ENCODE peak calls at places on chromosomes 16 and 17, in nine cellular contexts. One of them, this sample, is unnamed.

GRCh38 chr16:8099586-8099985 is 490.7 kb downstream of the TMEM114 start:
- DNase-seq in EH: no peak
- DNase-seq in posterior cingulate gyrus: no peak
- DNase-seq in HFFc6: no peak
- DNase-seq in H54: no peak
- DNase-seq in fibroblast of mammary gland: no peak
- DNase-seq in amygdala: no peak
- DNase-seq in CD4-positive, alpha-beta T cell: no peak
- DNase-seq in HuH-7.5: no peak
- DNase-seq in this sample: no peak

GRCh38 chr16:11045846-11046245 is 101.5 kb downstream of the CLEC16A start:
- DNase-seq in HFFc6: peak
- DNase-seq in amygdala: no peak
- DNase-seq in fibroblast of mammary gland: peak
- DNase-seq in posterior cingulate gyrus: no peak
- DNase-seq in EH: peak
- DNase-seq in CD4-positive, alpha-beta T cell: no peak
- DNase-seq in H54: no peak
- DNase-seq in HuH-7.5: no peak
- DNase-seq in this sample: no peak

GRCh38 chr16:65314246-65315003 is 192.6 kb upstream of the CDH11 start:
- DNase-seq in H54: no peak
- DNase-seq in fibroblast of mammary gland: peak
- DNase-seq in EH: peak
- DNase-seq in HFFc6: peak
- DNase-seq in amygdala: no peak
- DNase-seq in posterior cingulate gyrus: no peak
- DNase-seq in CD4-positive, alpha-beta T cell: no peak
- DNase-seq in HuH-7.5: no peak
- DNase-seq in this sample: no peak

GRCh38 chr17:62093188-62094155 is 28.4 kb upstream of the MED13 start:
- DNase-seq in HuH-7.5: no peak
- DNase-seq in posterior cingulate gyrus: no peak
- DNase-seq in amygdala: no peak
- DNase-seq in EH: peak
- DNase-seq in fibroblast of mammary gland: peak
- DNase-seq in HFFc6: peak
- DNase-seq in H54: peak
- DNase-seq in CD4-positive, alpha-beta T cell: no peak
- DNase-seq in this sample: peak

GRCh38 chr17:73663614-73664013 is 19.4 kb upstream of the SDK2 start:
- DNase-seq in EH: no peak
- DNase-seq in HFFc6: no peak
- DNase-seq in amygdala: no peak
- DNase-seq in CD4-positive, alpha-beta T cell: no peak
- DNase-seq in posterior cingulate gyrus: no peak
- DNase-seq in HuH-7.5: no peak
- DNase-seq in H54: no peak
- DNase-seq in fibroblast of mammary gland: no peak
- DNase-seq in this sample: no peak

GRCh38 chr17:56756536-56756935 is 77.2 kb downstream of the C17orf67 start:
- DNase-seq in CD4-positive, alpha-beta T cell: no peak
- DNase-seq in posterior cingulate gyrus: no peak
- DNase-seq in H54: peak
- DNase-seq in amygdala: no peak
- DNase-seq in HFFc6: peak
- DNase-seq in HuH-7.5: no peak
- DNase-seq in fibroblast of mammary gland: peak
- DNase-seq in EH: peak
- DNase-seq in this sample: peak

GRCh38 chr17:48610282-48611211 is at the start of gene HOXB7:
- DNase-seq in HuH-7.5: peak
- DNase-seq in HFFc6: no peak
- DNase-seq in fibroblast of mammary gland: peak
- DNase-seq in H54: no peak
- DNase-seq in amygdala: no peak
- DNase-seq in CD4-positive, alpha-beta T cell: no peak
- DNase-seq in EH: no peak
- DNase-seq in posterior cingulate gyrus: peak
- DNase-seq in this sample: peak

GRCh38 chr16:11470676-11471415 is 115.9 kb downstream of the LITAF start:
- DNase-seq in EH: peak
- DNase-seq in posterior cingulate gyrus: no peak
- DNase-seq in fibroblast of mammary gland: peak
- DNase-seq in HuH-7.5: no peak
- DNase-seq in amygdala: no peak
- DNase-seq in H54: no peak
- DNase-seq in HFFc6: peak
- DNase-seq in CD4-positive, alpha-beta T cell: no peak
- DNase-seq in this sample: no peak

GRCh38 chr16:58125781-58126335 is 3.3 kb downstream of the CFAP20 start:
- DNase-seq in HFFc6: no peak
- DNase-seq in CD4-positive, alpha-beta T cell: no peak
- DNase-seq in posterior cingulate gyrus: no peak
- DNase-seq in fibroblast of mammary gland: no peak
- DNase-seq in HuH-7.5: no peak
- DNase-seq in EH: no peak
- DNase-seq in H54: no peak
- DNase-seq in amygdala: no peak
- DNase-seq in this sample: no peak

GRCh38 chr17:42142371-42142896 is 12.4 kb downstream of the RAB5C start:
- DNase-seq in H54: no peak
- DNase-seq in EH: peak
- DNase-seq in HuH-7.5: no peak
- DNase-seq in posterior cingulate gyrus: no peak
- DNase-seq in CD4-positive, alpha-beta T cell: no peak
- DNase-seq in HFFc6: peak
- DNase-seq in amygdala: no peak
- DNase-seq in fibroblast of mammary gland: peak
- DNase-seq in this sample: no peak

GRCh38 chr17:7834554-7834890 is 505 bp downstream of the KDM6B start:
- DNase-seq in HFFc6: no peak
- DNase-seq in H54: no peak
- DNase-seq in CD4-positive, alpha-beta T cell: no peak
- DNase-seq in EH: no peak
- DNase-seq in HuH-7.5: peak
- DNase-seq in fibroblast of mammary gland: no peak
- DNase-seq in amygdala: no peak
- DNase-seq in posterior cingulate gyrus: no peak
- DNase-seq in this sample: no peak

GRCh38 chr17:30838187-30838807 is 6.5 kb downstream of the ATAD5 start:
- DNase-seq in CD4-positive, alpha-beta T cell: no peak
- DNase-seq in HFFc6: no peak
- DNase-seq in fibroblast of mammary gland: no peak
- DNase-seq in HuH-7.5: no peak
- DNase-seq in EH: no peak
- DNase-seq in H54: no peak
- DNase-seq in amygdala: no peak
- DNase-seq in posterior cingulate gyrus: no peak
- DNase-seq in this sample: no peak

GRCh38 chr16:80931985-80932720 is 74.5 kb downstream of the CMC2 start:
- DNase-seq in posterior cingulate gyrus: peak
- DNase-seq in fibroblast of mammary gland: peak
- DNase-seq in H54: peak
- DNase-seq in EH: peak
- DNase-seq in HuH-7.5: peak
- DNase-seq in HFFc6: peak
- DNase-seq in amygdala: no peak
- DNase-seq in CD4-positive, alpha-beta T cell: no peak
- DNase-seq in this sample: peak

GRCh38 chr16:27315333-27316037 is 1.7 kb downstream of the IL4R start:
- DNase-seq in H54: peak
- DNase-seq in amygdala: no peak
- DNase-seq in CD4-positive, alpha-beta T cell: peak
- DNase-seq in HuH-7.5: peak
- DNase-seq in fibroblast of mammary gland: peak
- DNase-seq in HFFc6: peak
- DNase-seq in posterior cingulate gyrus: no peak
- DNase-seq in EH: peak
- DNase-seq in this sample: peak

GRCh38 chr16:71360378-71360777 is 1.9 kb downstream of the CALB2 start:
- DNase-seq in H54: peak
- DNase-seq in EH: peak
- DNase-seq in HuH-7.5: no peak
- DNase-seq in CD4-positive, alpha-beta T cell: no peak
- DNase-seq in HFFc6: peak
- DNase-seq in posterior cingulate gyrus: no peak
- DNase-seq in fibroblast of mammary gland: peak
- DNase-seq in amygdala: no peak
- DNase-seq in this sample: peak

GRCh38 chr16:70700101-70701020 is 14.5 kb upstream of the MTSS2 start:
- DNase-seq in amygdala: no peak
- DNase-seq in posterior cingulate gyrus: peak
- DNase-seq in HFFc6: no peak
- DNase-seq in EH: no peak
- DNase-seq in H54: no peak
- DNase-seq in CD4-positive, alpha-beta T cell: no peak
- DNase-seq in fibroblast of mammary gland: no peak
- DNase-seq in HuH-7.5: no peak
- DNase-seq in this sample: no peak

GRCh38 chr17:22278302-22279275 is 586.3 kb downstream of the KCNJ18 start:
- DNase-seq in H54: no peak
- DNase-seq in EH: no peak
- DNase-seq in amygdala: no peak
- DNase-seq in CD4-positive, alpha-beta T cell: no peak
- DNase-seq in HFFc6: no peak
- DNase-seq in HuH-7.5: no peak
- DNase-seq in posterior cingulate gyrus: no peak
- DNase-seq in fibroblast of mammary gland: no peak
- DNase-seq in this sample: no peak

This sample was measured in HT1080.